ENCODE peak calls at places on chromosomes 12 and 14, in four cellular contexts. R, Y, N and Q are unnamed samples.

GRCh38 chr12:131434208-131435125 is 276.4 kb upstream of the SFSWAP start:
- DNase-seq in N (no peak), R (no peak), Y (no peak), Q (no peak)

GRCh38 chr14:93923586-93923985 is 3.6 kb upstream of the FAM181A start:
- DNase-seq in R (no peak), N (no peak), Y (no peak), Q (no peak)

GRCh38 chr12:1533205-1533601 is 61.2 kb downstream of the FBXL14 start:
- DNase-seq in N (peak; percentile 38), Y (peak; percentile 51), R (no peak), Q (no peak)

GRCh38 chr12:85569261-85569660 is 266.9 kb downstream of the RASSF9 start:
- DNase-seq in R (no peak), N (no peak), Y (no peak), Q (no peak)

GRCh38 chr14:25032092-25032784 is 17.7 kb downstream of the STXBP6 start:
- DNase-seq in R (no peak), N (no peak), Y (no peak), Q (no peak)

GRCh38 chr12:93173178-93173957 is 204.4 kb upstream of the NUDT4 start:
- DNase-seq in N (peak; percentile 70), Y (peak; percentile 42), R (no peak), Q (no peak)

GRCh38 chr14:96189288-96189711 is 15.3 kb upstream of the BDKRB2 start:
- DNase-seq in R (no peak), N (peak; percentile 68), Y (no peak), Q (no peak)

GRCh38 chr14:21066882-21067502 is 3.1 kb upstream of the ARHGEF40 start:
- DNase-seq in Y (no peak), N (no peak), R (no peak), Q (no peak)

GRCh38 chr12:27762757-27763156 is 17.3 kb upstream of the KLHL42 start:
- DNase-seq in R (no peak), N (peak; percentile 19), Y (no peak), Q (no peak)

GRCh38 chr12:103766028-103766427 is 75.0 kb downstream of the NT5DC3 start:
- DNase-seq in Y (no peak), R (no peak), N (no peak), Q (no peak)

GRCh38 chr12:48924617-48925217 is 575 bp downstream of the FKBP11 start:
- DNase-seq in Y (peak; percentile 51), N (peak; percentile 52), R (peak; percentile 48), Q (no peak)

GRCh38 chr12:19440019-19440858 is 947 bp downstream of the AEBP2 start:
- DNase-seq in Y (peak; percentile 55), N (peak; percentile 49), R (peak; percentile 49), Q (no peak)

GRCh38 chr14:61196034-61196433 is 85.1 kb downstream of the TMEM30B start:
- DNase-seq in Y (no peak), N (no peak), R (no peak), Q (no peak)

GRCh38 chr14:26966942-26967341 is 369.1 kb upstream of the NOVA1 start:
- DNase-seq in Y (peak; percentile 13), R (no peak), N (peak; percentile 32), Q (no peak)

GRCh38 chr12:89359615-89360014 is 7.3 kb upstream of the DUSP6 start:
- DNase-seq in N (no peak), Y (no peak), R (no peak), Q (no peak)

GRCh38 chr12:89355243-89356068 is 3.2 kb upstream of the DUSP6 start:
- DNase-seq in R (no peak), Y (peak; percentile 20), N (peak; percentile 20), Q (no peak)

GRCh38 chr12:89356069-89356665 is 3.9 kb upstream of the DUSP6 start:
- DNase-seq in R (no peak), N (no peak), Y (no peak), Q (no peak)

GRCh38 chr12:89358805-89359204 is 6.5 kb upstream of the DUSP6 start:
- DNase-seq in Y (no peak), N (no peak), R (no peak), Q (no peak)

DNA sequence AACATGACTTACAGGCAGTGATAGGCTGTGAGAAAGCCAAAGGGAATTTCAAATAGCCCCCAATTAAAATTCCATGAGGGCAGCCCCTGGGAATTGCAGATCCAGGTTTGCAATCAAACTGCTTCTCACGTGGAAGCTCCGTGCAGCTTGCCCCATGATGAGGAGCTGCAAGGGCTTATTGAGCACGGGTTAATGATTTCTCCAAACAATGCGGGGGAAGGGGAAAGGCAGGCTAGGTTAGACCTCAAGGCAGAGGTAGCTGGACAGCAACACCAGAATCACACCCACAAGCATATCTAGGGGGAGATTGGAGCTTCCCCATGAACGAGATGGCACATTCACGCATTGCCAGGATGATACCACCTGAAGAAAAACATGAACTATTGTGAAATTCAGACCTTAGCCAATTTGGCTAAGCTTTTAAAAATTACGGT is 5.0 kb upstream of the DUSP6 start:
- DNase-seq in N (no peak), Y (no peak), R (no peak), Q (no peak)
- TF ChIP-seq CTCF in N (no peak), Y (no peak), R (no peak), Q (no peak)

GRCh38 chr12:114682101-114682919 is 1.7 kb downstream of the TBX3 start:
- DNase-seq in Y (no peak), N (no peak), R (no peak), Q (no peak)

GRCh38 chr12:114681149-114681849 is 2.7 kb downstream of the TBX3 start:
- DNase-seq in N (peak; percentile 67), R (no peak), Y (peak; percentile 65), Q (no peak)

GRCh38 chr12:114679942-114680341 is 4.0 kb downstream of the TBX3 start:
- DNase-seq in Y (no peak), R (no peak), N (no peak), Q (no peak)

GRCh38 chr12:114679452-114679875 is 4.5 kb downstream of the TBX3 start:
- DNase-seq in N (no peak), Y (peak; percentile 30), R (no peak), Q (no peak)

GRCh38 chr12:114680498-114681148 is 3.4 kb downstream of the TBX3 start:
- DNase-seq in Y (peak; percentile 43), N (no peak), R (no peak), Q (no peak)
- H3K4me3 ChIP-seq in Y (peak overlapping the region; percentile 93), N (peak overlapping the region; percentile 63), R (peak overlapping the region; percentile 88), Q (peak overlapping the region; percentile 90)

DNA sequence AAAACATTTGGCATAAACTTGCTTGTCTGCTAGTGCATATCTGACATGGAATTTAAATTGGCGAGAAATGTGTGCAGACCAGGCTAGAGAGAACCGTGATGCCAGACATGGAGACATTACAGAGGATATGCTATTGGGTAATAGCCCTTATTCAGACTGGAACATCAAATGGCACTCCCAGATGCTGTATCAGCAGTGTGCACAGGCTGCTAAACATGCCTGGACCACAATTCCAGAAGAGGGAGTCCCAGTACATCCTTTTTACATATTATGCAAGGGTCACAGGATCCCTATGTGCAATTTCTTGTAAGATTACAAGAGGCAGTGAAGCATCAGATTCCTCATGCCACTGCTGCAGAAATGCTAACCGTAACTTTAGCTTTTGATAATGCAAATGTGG is 354.5 kb upstream of the FOXG1 start:
- DNase-seq in Y (no peak), R (no peak), N (peak; percentile 2), Q (no peak)
- TF ChIP-seq CTCF in Y (no peak), R (no peak), N (no peak), Q (no peak)

GRCh38 chr14:45531022-45531421 is 278.0 kb upstream of the MIS18BP1 start:
- DNase-seq in R (no peak), Y (no peak), N (no peak), Q (no peak)
- H3K4me3 ChIP-seq in R (no peak overlapping the region), Y (no peak overlapping the region), N (no peak overlapping the region), Q (no peak overlapping the region)

GRCh38 chr12:53211476-53212381 is 4.7 kb upstream of the ITGB7 start:
- DNase-seq in Y (no peak), R (no peak), N (no peak), Q (no peak)
- TF ChIP-seq CTCF in Y (peak; percentile 54), R (peak; percentile 12), N (peak; percentile 16), Q (peak; percentile 48)

GRCh38 chr12:120086801-120087621 is 29.5 kb downstream of the RAB35 start:
- DNase-seq in Y (peak; percentile 99), R (peak; percentile 97), N (peak; percentile 98), Q (peak; percentile 96)
- H3K4me3 ChIP-seq in Y (peak overlapping the region; percentile 45), R (peak overlapping the region; percentile 51), N (peak overlapping the region; percentile 19), Q (peak overlapping the region; percentile 44)